ENCODE peak calls at places on chromosomes 12 and 14, in five cellular contexts. T is psoas muscle, D is HFF-Myc, I is IMR-90, U is lower leg skin. J is an unnamed sample.

GRCh38 chr12:120390540-120391120 is 21.7 kb upstream of the MSI1 start:
- DNase-seq in I (no peak), D (no peak), T (no peak), U (no peak), J (no peak)

GRCh38 chr12:50066402-50066801 is 9.0 kb downstream of the ASIC1 start:
- DNase-seq in I (peak), D (peak), U (no peak), T (no peak), J (no peak)

GRCh38 chr12:1319215-1319614 is 275.2 kb downstream of the FBXL14 start:
- DNase-seq in I (peak), D (no peak), T (no peak), U (no peak), J (no peak)

GRCh38 chr14:24081739-24082204 is 10.4 kb downstream of the CPNE6 start:
- DNase-seq in D (no peak), T (peak), I (no peak), U (no peak), J (no peak)

GRCh38 chr12:104673294-104674062 is 216.7 kb downstream of the CHST11 start:
- DNase-seq in D (no peak), I (no peak), T (no peak), U (no peak), J (no peak)

GRCh38 chr14:73143003-73143402 is 6.7 kb downstream of the PSEN1 start:
- DNase-seq in I (no peak), T (no peak), D (no peak), U (no peak), J (no peak)

GRCh38 chr12:4483885-4484823 is 38.5 kb upstream of the FGF6 start:
- DNase-seq in I (no peak), U (no peak), D (no peak), T (no peak), J (no peak)

GRCh38 chr14:28577711-28578131 is 188.9 kb upstream of the FOXG1 start:
- DNase-seq in T (no peak), D (no peak), U (no peak), I (no peak), J (no peak)

GRCh38 chr12:110741371-110741770 is 1.3 kb downstream of the PPP1CC start:
- DNase-seq in T (no peak), U (no peak), D (no peak), I (no peak), J (peak)

GRCh38 chr12:47651368-47652254 is 54.2 kb downstream of the RPAP3 start:
- DNase-seq in T (peak), D (peak), I (peak), U (peak), J (peak)

GRCh38 chr14:54394596-54394995 is 2.2 kb upstream of the CDKN3 start:
- DNase-seq in D (no peak), I (no peak), U (no peak), T (no peak), J (no peak)

GRCh38 chr12:69648476-69648875 is 37.8 kb upstream of the LRRC10 start:
- DNase-seq in D (peak), T (no peak), U (no peak), I (peak), J (no peak)
- TF ChIP-seq CTCF in D (no peak), T (no peak), U (no peak), I (no peak), J (no peak)

GRCh38 chr14:86780461-86780860 is 1212.5 kb downstream of the GALC start:
- DNase-seq in U (no peak), T (no peak), D (no peak), I (no peak), J (no peak)
- H3K4me3 ChIP-seq in U (no peak), T (no peak), D (no peak), I (no peak), J (no peak)

DNA sequence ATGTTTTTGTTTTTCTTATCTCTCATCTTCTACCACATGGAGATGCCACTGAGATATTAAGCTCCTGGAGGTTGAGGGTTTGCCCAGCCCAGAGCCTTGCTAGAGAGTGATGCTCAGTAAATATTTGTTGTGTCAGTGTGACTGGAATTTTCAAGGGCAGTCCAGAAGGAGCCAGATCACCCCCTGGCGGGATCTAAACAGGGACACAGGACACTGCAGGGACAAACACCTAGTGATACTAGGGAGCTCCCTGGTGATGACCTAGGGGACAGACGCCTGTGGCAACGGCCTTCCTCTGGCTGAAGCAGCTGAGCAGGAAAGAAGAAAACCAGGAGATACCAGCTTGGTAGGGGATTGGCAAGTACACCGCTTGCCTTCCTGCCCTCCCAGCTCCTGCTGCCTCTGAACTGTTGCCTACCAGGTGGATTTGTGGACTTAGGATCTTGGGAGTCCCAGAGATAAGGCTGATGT is 714.4 kb upstream of the TBX3 start:
- DNase-seq in U (no peak), I (no peak), T (no peak), D (no peak), J (no peak)
- TF ChIP-seq CTCF in U (no peak), I (peak), T (no peak), D (no peak), J (peak)

DNA sequence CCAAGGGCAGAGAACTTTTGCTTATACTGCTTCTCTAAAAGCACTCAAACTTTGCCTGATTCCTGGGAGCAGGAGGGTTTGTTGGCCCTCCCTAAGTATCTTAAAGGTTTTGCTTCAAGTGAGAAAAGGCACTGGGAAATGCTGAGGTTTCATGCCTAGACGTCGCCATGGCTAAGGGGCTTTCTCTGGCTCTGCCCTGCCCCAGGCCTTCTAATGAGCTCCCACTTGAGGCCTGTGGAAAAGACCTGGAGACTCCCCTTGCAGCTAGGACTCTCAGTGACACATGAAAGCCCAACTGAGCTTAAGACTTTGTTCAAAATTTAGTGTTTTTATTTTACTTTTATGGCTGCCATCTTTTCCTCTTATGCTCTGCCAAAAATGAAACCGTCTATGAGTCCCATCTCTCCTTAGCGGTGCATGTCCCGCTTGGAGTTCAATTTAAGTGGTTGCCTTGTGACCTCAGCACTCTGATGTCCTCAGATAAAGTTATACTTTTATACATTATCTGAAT is 49.3 kb downstream of the EIF2S3B start:
- DNase-seq in U (no peak), T (no peak), I (no peak), D (no peak), J (no peak)
- H3K4me3 ChIP-seq in U (no peak), T (no peak), I (no peak), D (no peak), J (no peak)

DNA sequence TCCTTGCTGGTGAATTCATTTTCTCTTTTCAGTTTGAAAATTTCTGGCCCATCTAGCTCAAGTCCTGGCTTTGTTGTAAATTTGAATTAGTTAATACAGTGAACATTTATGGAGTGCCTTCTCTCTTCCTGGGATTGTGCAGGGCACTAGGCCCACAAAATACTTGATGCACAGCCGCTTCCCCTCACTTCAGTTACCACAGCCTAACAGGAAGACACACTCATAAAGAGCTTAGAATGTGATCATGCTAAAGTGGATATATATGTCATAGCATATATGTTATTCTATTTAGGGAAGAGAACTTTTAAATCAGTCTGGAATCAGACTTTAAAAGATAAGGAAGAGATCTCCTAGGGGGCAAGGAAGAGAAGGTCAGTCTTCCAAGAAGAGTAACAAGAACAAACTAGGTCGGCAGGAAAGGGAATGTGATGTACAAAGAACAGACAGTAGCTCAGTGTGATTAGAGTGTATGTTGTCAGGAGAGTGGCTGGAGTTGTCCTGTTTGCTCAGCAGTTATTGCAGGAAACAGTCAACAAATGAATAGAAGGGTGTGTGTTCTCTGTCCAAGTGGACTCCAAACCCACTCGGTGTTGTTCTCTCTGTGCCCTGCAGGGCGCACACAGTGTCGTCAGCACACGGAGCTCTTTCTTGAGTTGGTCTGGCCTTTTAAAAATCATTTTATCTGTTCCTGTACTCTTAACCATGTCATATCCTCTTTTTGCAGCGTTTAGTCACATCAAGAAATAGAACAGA is 74.4 kb downstream of the DAAM1 start:
- DNase-seq in D (no peak), T (no peak), I (no peak), U (no peak), J (no peak)
- TF ChIP-seq CTCF in D (no peak), T (no peak), I (no peak), U (no peak), J (peak)

J was measured in GM12865.